ENCODE peak calls at places on chromosome 12, in four cellular contexts. C, G, N and F are unnamed samples.
A peak's percentile ranks its signal among the peaks of the same experiment; 100 is the strongest.

GRCh38 chr12:120019942-120020341 is 30.9 kb downstream of the BICDL1 start:
- DNase-seq in C (no peak), G (no peak), N (no peak), F (no peak)

GRCh38 chr12:75954076-75954475 is 77.5 kb downstream of the PHLDA1 start:
- DNase-seq in C (no peak), G (peak; percentile 67), N (no peak), F (no peak)

GRCh38 chr12:72011374-72011773 is 72.7 kb downstream of the TPH2 start:
- DNase-seq in C (no peak), G (no peak), N (no peak), F (no peak)

GRCh38 chr12:94988471-94988870 is 15.0 kb downstream of the NDUFA12 start:
- DNase-seq in C (no peak), G (no peak), N (no peak), F (no peak)

GRCh38 chr12:63149884-63150254 is 1.1 kb downstream of the AVPR1A start:
- DNase-seq in C (peak; percentile 3), G (no peak), N (no peak), F (no peak)

GRCh38 chr12:13465641-13466040 is 269.1 kb downstream of the EMP1 start:
- DNase-seq in C (no peak), G (no peak), N (no peak), F (no peak)

GRCh38 chr12:106495354-106495965 is 87.3 kb upstream of the RFX4 start:
- DNase-seq in C (no peak), G (no peak), N (no peak), F (no peak)

GRCh38 chr12:110756611-110757010 is 13.9 kb upstream of the PPP1CC start:
- DNase-seq in C (no peak), G (no peak), N (no peak), F (no peak)

GRCh38 chr12:56955631-56956256 is 1.7 kb downstream of the RDH16 start:
- DNase-seq in C (no peak), G (no peak), N (no peak), F (no peak)

GRCh38 chr12:62724947-62725447 is 210.0 kb downstream of the PPM1H start:
- DNase-seq in C (no peak), G (peak; percentile 84), N (no peak), F (no peak)

GRCh38 chr12:44053550-44054243 is 217.8 kb downstream of the TMEM117 start:
- DNase-seq in C (no peak), G (no peak), N (no peak), F (no peak)